ENCODE peak calls at places on chromosomes 6 and 20, in six cellular contexts. P is endothelial cell, B is AG09309, J is uterus, V is mesothelial cell of epicardium, G is adrenal gland. S is an unnamed sample.

GRCh38 chr6:162873537-162873936 is 145.8 kb downstream of the PACRG start:
- DNase-seq in P (no peak), B (no peak), J (no peak), V (no peak), G (no peak), S (no peak)

GRCh38 chr6:123529058-123529457 is 107.7 kb downstream of the TRDN start:
- DNase-seq in P (no peak), B (no peak), J (no peak), V (no peak), G (no peak), S (no peak)

GRCh38 chr6:129320892-129321291 is 389.1 kb downstream of the ARHGAP18 start:
- DNase-seq in P (no peak), B (no peak), J (no peak), V (no peak), G (no peak), S (no peak)

GRCh38 chr6:18241208-18241836 is 23.0 kb downstream of the DEK start:
- DNase-seq in P (no peak), B (no peak), J (no peak), V (no peak), G (no peak), S (no peak)

GRCh38 chr6:80003841-80004198 is 629 bp upstream of the TTK start:
- DNase-seq in P (no peak), B (no peak), J (no peak), V (peak; percentile 20), G (peak; percentile 30), S (peak; percentile 45)

GRCh38 chr6:38095054-38095453 is 275.5 kb downstream of the ZFAND3 start:
- DNase-seq in P (no peak), B (no peak), J (no peak), V (no peak), G (no peak), S (no peak)

GRCh38 chr6:29632789-29633531 is at the start of gene GABBR1:
- DNase-seq in P (peak; percentile 67), B (peak; percentile 39), J (peak; percentile 90), V (peak; percentile 87), G (peak; percentile 84), S (peak; percentile 32)

GRCh38 chr6:138410972-138411667 is 7.1 kb downstream of the HEBP2 start:
- DNase-seq in P (no peak), B (peak; percentile 28), J (no peak), V (no peak), G (no peak), S (no peak)

GRCh38 chr6:101539510-101540245 is 146.2 kb downstream of the GRIK2 start:
- DNase-seq in P (no peak), B (no peak), J (no peak), V (no peak), G (no peak), S (no peak)

GRCh38 chr6:48135352-48136084 is 24.5 kb upstream of the PTCHD4 start:
- DNase-seq in P (no peak), B (no peak), J (no peak), V (no peak), G (peak; percentile 33), S (no peak)

GRCh38 chr6:95686858-95687257 is 109.5 kb downstream of the MANEA start:
- DNase-seq in P (no peak), B (no peak), J (no peak), V (no peak), G (no peak), S (no peak)

GRCh38 chr6:37029249-37029959 is 23.9 kb downstream of the FGD2 start:
- DNase-seq in P (peak; percentile 79), B (peak; percentile 40), J (peak; percentile 69), V (no peak), G (peak; percentile 87), S (peak; percentile 56)

GRCh38 chr6:11811644-11812264 is 33.2 kb upstream of the ADTRP start:
- DNase-seq in P (no peak), B (no peak), J (no peak), V (no peak), G (no peak), S (no peak)

GRCh38 chr20:16128538-16129106 is 444.6 kb downstream of the KIF16B start:
- DNase-seq in P (no peak), B (no peak), J (no peak), V (no peak), G (no peak), S (no peak)

GRCh38 chr6:85416049-85416448 is 33.8 kb upstream of the NT5E start:
- DNase-seq in P (no peak), B (no peak), J (no peak), V (no peak), G (no peak), S (no peak)

GRCh38 chr6:38460216-38460615 is 179.5 kb downstream of the BTBD9 start:
- DNase-seq in P (no peak), B (peak; percentile 81), J (no peak), V (no peak), G (no peak), S (no peak)

GRCh38 chr6:57255451-57256181 is 33.5 kb upstream of the RAB23 start:
- DNase-seq in P (no peak), B (no peak), J (no peak), V (no peak), G (no peak), S (no peak)

GRCh38 chr6:71287926-71288227 is 734 bp upstream of the OGFRL1 start:
- DNase-seq in P (no peak), B (no peak), J (no peak), V (no peak), G (no peak), S (no peak)

GRCh38 chr6:89079611-89080213 is 839 bp upstream of the PNRC1 start:
- DNase-seq in P (no peak), B (peak; percentile 29), J (peak; percentile 40), V (no peak), G (peak; percentile 45), S (peak; percentile 55)

GRCh38 chr6:162621246-162621645 is 106.3 kb downstream of the PRKN start:
- DNase-seq in P (no peak), B (no peak), J (peak; percentile 17), V (no peak), G (peak; percentile 83), S (no peak)

GRCh38 chr6:168015492-168016175 is 18.2 kb downstream of the KIF25 start:
- DNase-seq in P (no peak), B (no peak), J (no peak), V (no peak), G (no peak), S (no peak)

GRCh38 chr20:58579069-58579818 is 64.0 kb upstream of the APCDD1L start:
- DNase-seq in P (no peak), B (no peak), J (no peak), V (no peak), G (no peak), S (no peak)

GRCh38 chr6:109867009-109867969 is 110.8 kb upstream of the GPR6 start:
- DNase-seq in P (no peak), B (no peak), J (peak; percentile 72), V (no peak), G (peak; percentile 72), S (no peak)

GRCh38 chr20:31572042-31572700 is 32.9 kb upstream of the ID1 start:
- DNase-seq in P (no peak), B (no peak), J (no peak), V (no peak), G (no peak), S (peak; percentile 25)

DNA sequence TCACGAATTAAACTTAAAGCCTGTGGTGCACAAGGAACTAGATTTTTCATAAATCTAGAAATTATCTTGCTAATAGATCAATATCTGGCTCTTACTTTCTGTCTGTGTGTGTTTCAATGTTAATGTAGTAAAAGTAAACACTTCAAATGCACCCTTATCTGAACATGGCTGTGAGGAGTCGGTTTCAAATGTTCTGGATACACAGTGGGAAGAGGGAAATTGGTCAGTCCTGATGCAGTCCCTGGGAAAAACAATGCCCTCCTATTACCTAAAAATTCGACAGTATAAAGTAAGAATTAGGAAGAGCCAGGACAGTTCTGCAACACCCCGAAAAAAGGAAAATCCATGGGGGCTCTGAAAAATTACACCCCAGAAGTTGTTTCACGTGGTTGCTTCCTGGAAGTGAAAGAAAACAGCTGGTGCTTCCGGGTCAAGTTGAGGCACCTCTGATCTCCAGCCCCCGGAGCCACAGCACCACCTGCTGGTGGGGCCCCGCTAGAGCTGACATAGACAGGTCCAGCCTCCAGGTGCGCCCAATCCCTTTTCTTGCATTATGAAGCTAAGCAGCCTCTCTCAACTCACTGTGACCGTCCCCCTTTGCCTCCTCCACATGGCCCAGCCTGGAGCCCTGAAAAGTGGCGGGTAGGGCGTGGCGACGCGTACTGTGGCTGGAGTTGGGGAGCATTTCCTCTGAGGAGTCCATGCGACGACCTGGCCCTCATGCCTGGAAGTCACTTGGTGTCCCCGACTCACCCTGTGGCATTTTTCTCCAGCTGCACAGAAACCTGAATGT is 8.3 kb downstream of the SEMG2 start:
- DNase-seq in P (peak; percentile 17), B (no peak), J (no peak), V (no peak), G (no peak), S (no peak)
- TF ChIP-seq CTCF in P (peak; percentile 54), B (peak; percentile 42), J (no peak), V (no peak), G (no peak), S (peak; percentile 14)

GRCh38 chr6:118785601-118786000 is 108.4 kb upstream of the ASF1A start:
- DNase-seq in P (no peak), B (no peak), J (no peak), V (no peak), G (no peak), S (no peak)
- TF ChIP-seq CTCF in P (no peak), B (no peak), J (no peak), V (no peak), G (no peak), S (no peak)

GRCh38 chr6:143060354-143060805 is 309 bp upstream of the AIG1 start:
- DNase-seq in P (peak; percentile 73), B (peak; percentile 39), J (peak; percentile 69), V (peak; percentile 47), G (peak; percentile 90), S (peak; percentile 81)
- TF ChIP-seq CTCF in P (no peak), B (peak; percentile 16), J (peak; percentile 6), V (no peak), G (no peak), S (no peak)

GRCh38 chr20:39289316-39289715 is 327.2 kb downstream of the DHX35 start:
- DNase-seq in P (no peak), B (no peak), J (no peak), V (no peak), G (no peak), S (no peak)
- TF ChIP-seq CTCF in P (peak; percentile 20), B (no peak), J (no peak), V (no peak), G (peak; percentile 46), S (no peak)

GRCh38 chr6:164303092-164304007 is 888.8 kb downstream of the QKI start:
- DNase-seq in P (no peak), B (peak; percentile 58), J (peak; percentile 53), V (no peak), G (peak; percentile 38), S (no peak)
- TF ChIP-seq CTCF in P (no peak), B (no peak), J (no peak), V (no peak), G (no peak), S (no peak)

GRCh38 chr6:43951063-43951755 is 176.0 kb downstream of the MRPL14 start:
- DNase-seq in P (peak; percentile 58), B (no peak), J (peak; percentile 47), V (no peak), G (peak; percentile 79), S (no peak)
- TF ChIP-seq CTCF in P (no peak), B (peak; percentile 60), J (peak; percentile 71), V (no peak), G (peak; percentile 72), S (no peak)

S was measured in natural killer cell.